ENCODE peak calls at places on chromosomes 16 and 17, in four cellular contexts. One of them, this sample, is unnamed.

GRCh38 chr17:43540821-43541674 is 5.1 kb downstream of the ETV4 start:
- DNase-seq in T-helper 9 cell: no peak
- DNase-seq in epithelial cell of esophagus: no peak
- DNase-seq in mesendoderm: peak
- DNase-seq in this sample: peak

GRCh38 chr16:27498020-27498419 is 51.7 kb downstream of the GTF3C1 start:
- DNase-seq in T-helper 9 cell: no peak
- DNase-seq in epithelial cell of esophagus: no peak
- DNase-seq in mesendoderm: no peak
- DNase-seq in this sample: no peak

GRCh38 chr16:86051376-86052114 is 152.6 kb downstream of the IRF8 start:
- DNase-seq in epithelial cell of esophagus: no peak
- DNase-seq in T-helper 9 cell: no peak
- DNase-seq in mesendoderm: no peak
- DNase-seq in this sample: no peak

GRCh38 chr16:48384305-48384981 is 770 bp downstream of the SIAH1 start:
- DNase-seq in epithelial cell of esophagus: no peak
- DNase-seq in T-helper 9 cell: peak
- DNase-seq in mesendoderm: peak
- DNase-seq in this sample: peak

GRCh38 chr16:31181102-31181830 is 1.3 kb downstream of the FUS start:
- DNase-seq in T-helper 9 cell: no peak
- DNase-seq in epithelial cell of esophagus: peak
- DNase-seq in mesendoderm: peak
- DNase-seq in this sample: no peak

GRCh38 chr17:68302066-68302564 is 10.8 kb downstream of the ARSG start:
- DNase-seq in epithelial cell of esophagus: no peak
- DNase-seq in T-helper 9 cell: no peak
- DNase-seq in mesendoderm: peak
- DNase-seq in this sample: no peak

GRCh38 chr17:42748906-42749798 is 4.3 kb upstream of the EZH1 start:
- DNase-seq in T-helper 9 cell: no peak
- DNase-seq in mesendoderm: no peak
- DNase-seq in epithelial cell of esophagus: no peak
- DNase-seq in this sample: no peak

GRCh38 chr17:2042355-2042929 is 620 bp downstream of the OVCA2 start:
- DNase-seq in T-helper 9 cell: no peak
- DNase-seq in mesendoderm: peak
- DNase-seq in epithelial cell of esophagus: no peak
- DNase-seq in this sample: peak

GRCh38 chr16:30005341-30006094 is 5.3 kb downstream of the DOC2A start:
- DNase-seq in T-helper 9 cell: no peak
- DNase-seq in epithelial cell of esophagus: peak
- DNase-seq in mesendoderm: peak
- DNase-seq in this sample: peak

GRCh38 chr16:65185379-65185778 is 63.5 kb upstream of the CDH11 start:
- DNase-seq in mesendoderm: no peak
- DNase-seq in T-helper 9 cell: no peak
- DNase-seq in epithelial cell of esophagus: no peak
- DNase-seq in this sample: no peak

GRCh38 chr17:77696720-77697460 is 261.6 kb upstream of the TNRC6C start:
- DNase-seq in epithelial cell of esophagus: no peak
- DNase-seq in T-helper 9 cell: no peak
- DNase-seq in mesendoderm: peak
- DNase-seq in this sample: peak

GRCh38 chr17:34166394-34166793 is 88.7 kb upstream of the CCL2 start:
- DNase-seq in mesendoderm: no peak
- DNase-seq in epithelial cell of esophagus: no peak
- DNase-seq in T-helper 9 cell: no peak
- DNase-seq in this sample: peak

GRCh38 chr16:3859875-3860274 is 20.6 kb downstream of the CREBBP start:
- DNase-seq in epithelial cell of esophagus: no peak
- DNase-seq in T-helper 9 cell: no peak
- DNase-seq in mesendoderm: no peak
- DNase-seq in this sample: no peak

GRCh38 chr16:4358831-4359561 is 7.9 kb upstream of the PAM16 start:
- DNase-seq in T-helper 9 cell: peak
- DNase-seq in epithelial cell of esophagus: no peak
- DNase-seq in mesendoderm: peak
- DNase-seq in this sample: peak

GRCh38 chr17:40556198-40556661 is 9.0 kb downstream of the CCR7 start:
- DNase-seq in T-helper 9 cell: no peak
- DNase-seq in epithelial cell of esophagus: no peak
- DNase-seq in mesendoderm: no peak
- DNase-seq in this sample: peak

GRCh38 chr17:40327244-40327666 is 18.3 kb downstream of the RARA start:
- DNase-seq in T-helper 9 cell: no peak
- DNase-seq in mesendoderm: no peak
- DNase-seq in epithelial cell of esophagus: no peak
- DNase-seq in this sample: no peak

GRCh38 chr16:58563235-58563634 is 47.9 kb downstream of the SETD6 start:
- DNase-seq in epithelial cell of esophagus: peak
- DNase-seq in mesendoderm: no peak
- DNase-seq in T-helper 9 cell: no peak
- DNase-seq in this sample: no peak

GRCh38 chr17:41962111-41962510 is 4.5 kb upstream of the CNP start:
- DNase-seq in epithelial cell of esophagus: no peak
- DNase-seq in T-helper 9 cell: no peak
- DNase-seq in mesendoderm: no peak
- DNase-seq in this sample: no peak

GRCh38 chr16:3121843-3122467 is 9.6 kb downstream of the ZNF205 start:
- DNase-seq in T-helper 9 cell: no peak
- DNase-seq in mesendoderm: no peak
- DNase-seq in epithelial cell of esophagus: no peak
- DNase-seq in this sample: no peak

GRCh38 chr17:10151667-10152496 is 46.5 kb downstream of the GAS7 start:
- DNase-seq in T-helper 9 cell: no peak
- DNase-seq in epithelial cell of esophagus: no peak
- DNase-seq in mesendoderm: peak
- DNase-seq in this sample: no peak

GRCh38 chr16:67372664-67373063 is 20.6 kb downstream of the TPPP3 start:
- DNase-seq in mesendoderm: no peak
- DNase-seq in T-helper 9 cell: no peak
- DNase-seq in epithelial cell of esophagus: peak
- DNase-seq in this sample: no peak

GRCh38 chr17:73091770-73092517 is 544 bp downstream of the SLC39A11 start:
- DNase-seq in epithelial cell of esophagus: peak
- DNase-seq in T-helper 9 cell: no peak
- DNase-seq in mesendoderm: peak
- DNase-seq in this sample: peak

GRCh38 chr17:52476638-52477313 is 318.3 kb upstream of the CA10 start:
- DNase-seq in epithelial cell of esophagus: no peak
- DNase-seq in mesendoderm: no peak
- DNase-seq in T-helper 9 cell: no peak
- DNase-seq in this sample: no peak

GRCh38 chr17:41785876-41786226 is 660 bp downstream of the JUP start:
- DNase-seq in epithelial cell of esophagus: peak
- DNase-seq in mesendoderm: peak
- DNase-seq in T-helper 9 cell: no peak
- DNase-seq in this sample: peak

GRCh38 chr17:80389011-80389995 is 25.7 kb upstream of the ENDOV start:
- DNase-seq in mesendoderm: no peak
- DNase-seq in T-helper 9 cell: no peak
- DNase-seq in epithelial cell of esophagus: no peak
- DNase-seq in this sample: no peak

GRCh38 chr17:59513934-59514841 is 51.2 kb upstream of the DHX40 start:
- DNase-seq in T-helper 9 cell: no peak
- DNase-seq in epithelial cell of esophagus: peak
- DNase-seq in mesendoderm: no peak
- DNase-seq in this sample: no peak

GRCh38 chr17:77323413-77324171 is 182.8 kb downstream of the SEC14L1 start:
- DNase-seq in mesendoderm: no peak
- DNase-seq in T-helper 9 cell: no peak
- DNase-seq in epithelial cell of esophagus: no peak
- DNase-seq in this sample: peak

GRCh38 chr16:88282221-88283041 is 100.3 kb upstream of the ZNF469 start:
- DNase-seq in epithelial cell of esophagus: no peak
- DNase-seq in T-helper 9 cell: no peak
- DNase-seq in mesendoderm: no peak
- DNase-seq in this sample: no peak

GRCh38 chr17:4176803-4177472 is 33.9 kb downstream of the CYB5D2 start:
- DNase-seq in epithelial cell of esophagus: no peak
- DNase-seq in mesendoderm: no peak
- DNase-seq in T-helper 9 cell: no peak
- DNase-seq in this sample: no peak

GRCh38 chr17:18319604-18320256 is 4.6 kb downstream of the SMCR8 start:
- DNase-seq in T-helper 9 cell: no peak
- DNase-seq in epithelial cell of esophagus: peak
- DNase-seq in mesendoderm: peak
- DNase-seq in this sample: peak

GRCh38 chr16:87897563-87898505 is 28.5 kb upstream of the SLC7A5 start:
- DNase-seq in epithelial cell of esophagus: no peak
- DNase-seq in mesendoderm: no peak
- DNase-seq in T-helper 9 cell: peak
- DNase-seq in this sample: no peak

This sample was measured in endodermal cell.